ENCODE peak calls at places on chromosomes 6 and 20, in seven cellular contexts. One of them, this sample, is unnamed.

GRCh38 chr6:3301506-3301905 is 42.8 kb downstream of the PSMG4 start:
- DNase-seq in GM13976: no peak
- DNase-seq in AG08395: no peak
- DNase-seq in nephron progenitor cell: no peak
- DNase-seq in GM03348: no peak
- DNase-seq in endothelial cell: no peak
- DNase-seq in tibial nerve: no peak
- DNase-seq in this sample: no peak

GRCh38 chr6:116247285-116247684 is 6.6 kb downstream of the TSPYL4 start:
- DNase-seq in endothelial cell: no peak
- DNase-seq in nephron progenitor cell: no peak
- DNase-seq in GM03348: no peak
- DNase-seq in GM13976: no peak
- DNase-seq in AG08395: no peak
- DNase-seq in tibial nerve: no peak
- DNase-seq in this sample: no peak

GRCh38 chr6:36414481-36414880 is 27.0 kb upstream of the ETV7 start:
- DNase-seq in GM03348: peak; percentile 47
- DNase-seq in nephron progenitor cell: no peak
- DNase-seq in AG08395: peak; percentile 22
- DNase-seq in endothelial cell: no peak
- DNase-seq in GM13976: no peak
- DNase-seq in tibial nerve: no peak
- DNase-seq in this sample: no peak

GRCh38 chr20:62745279-62745958 is 36.8 kb downstream of the NTSR1 start:
- DNase-seq in GM13976: no peak
- DNase-seq in nephron progenitor cell: no peak
- DNase-seq in AG08395: no peak
- DNase-seq in GM03348: no peak
- DNase-seq in tibial nerve: no peak
- DNase-seq in endothelial cell: no peak
- DNase-seq in this sample: no peak

GRCh38 chr6:35495258-35496035 is 1.4 kb downstream of the TEAD3 start:
- DNase-seq in GM03348: no peak
- DNase-seq in GM13976: no peak
- DNase-seq in nephron progenitor cell: no peak
- DNase-seq in tibial nerve: no peak
- DNase-seq in endothelial cell: no peak
- DNase-seq in AG08395: no peak
- DNase-seq in this sample: no peak

GRCh38 chr20:1567392-1568165 is 10.1 kb upstream of the SIRPD start:
- DNase-seq in tibial nerve: no peak
- DNase-seq in GM13976: no peak
- DNase-seq in nephron progenitor cell: no peak
- DNase-seq in endothelial cell: no peak
- DNase-seq in AG08395: peak; percentile 69
- DNase-seq in GM03348: peak; percentile 50
- DNase-seq in this sample: no peak

GRCh38 chr20:24943731-24944130 is 5.3 kb upstream of the CST7 start:
- DNase-seq in endothelial cell: no peak
- DNase-seq in tibial nerve: no peak
- DNase-seq in GM13976: no peak
- DNase-seq in nephron progenitor cell: no peak
- DNase-seq in GM03348: no peak
- DNase-seq in AG08395: no peak
- DNase-seq in this sample: no peak

GRCh38 chr6:52517502-52518278 is 59.2 kb downstream of the TRAM2 start:
- DNase-seq in tibial nerve: peak; percentile 86
- DNase-seq in AG08395: peak; percentile 94
- DNase-seq in GM03348: peak; percentile 90
- DNase-seq in endothelial cell: peak; percentile 17
- DNase-seq in GM13976: peak; percentile 78
- DNase-seq in nephron progenitor cell: no peak
- DNase-seq in this sample: peak; percentile 89

GRCh38 chr6:21804941-21805610 is 211.5 kb downstream of the SOX4 start:
- DNase-seq in endothelial cell: no peak
- DNase-seq in nephron progenitor cell: no peak
- DNase-seq in AG08395: no peak
- DNase-seq in GM13976: no peak
- DNase-seq in tibial nerve: no peak
- DNase-seq in GM03348: no peak
- DNase-seq in this sample: no peak

GRCh38 chr20:39524371-39524911 is 562.3 kb downstream of the DHX35 start:
- DNase-seq in tibial nerve: no peak
- DNase-seq in GM03348: no peak
- DNase-seq in endothelial cell: no peak
- DNase-seq in nephron progenitor cell: no peak
- DNase-seq in AG08395: no peak
- DNase-seq in GM13976: no peak
- DNase-seq in this sample: no peak

GRCh38 chr6:46377209-46377608 is 114.0 kb downstream of the RCAN2 start:
- DNase-seq in tibial nerve: no peak
- DNase-seq in GM03348: no peak
- DNase-seq in GM13976: no peak
- DNase-seq in endothelial cell: no peak
- DNase-seq in AG08395: no peak
- DNase-seq in nephron progenitor cell: no peak
- DNase-seq in this sample: no peak

GRCh38 chr20:31569163-31570020 is 35.7 kb upstream of the ID1 start:
- DNase-seq in AG08395: peak; percentile 33
- DNase-seq in endothelial cell: peak; percentile 78
- DNase-seq in GM13976: peak; percentile 72
- DNase-seq in GM03348: peak; percentile 69
- DNase-seq in nephron progenitor cell: peak; percentile 76
- DNase-seq in tibial nerve: peak; percentile 71
- DNase-seq in this sample: peak; percentile 50

GRCh38 chr6:170164271-170164900 is 126.5 kb downstream of the DLL1 start:
- DNase-seq in nephron progenitor cell: no peak
- DNase-seq in tibial nerve: no peak
- DNase-seq in GM03348: no peak
- DNase-seq in AG08395: no peak
- DNase-seq in endothelial cell: no peak
- DNase-seq in GM13976: no peak
- DNase-seq in this sample: no peak

GRCh38 chr20:23091741-23092408 is 5.8 kb upstream of the CD93 start:
- DNase-seq in AG08395: no peak
- DNase-seq in tibial nerve: no peak
- DNase-seq in GM03348: no peak
- DNase-seq in nephron progenitor cell: no peak
- DNase-seq in GM13976: no peak
- DNase-seq in endothelial cell: no peak
- DNase-seq in this sample: no peak

GRCh38 chr6:132604635-132605150 is 15.2 kb upstream of the TAAR5 start:
- DNase-seq in GM03348: no peak
- DNase-seq in nephron progenitor cell: no peak
- DNase-seq in AG08395: no peak
- DNase-seq in GM13976: no peak
- DNase-seq in tibial nerve: no peak
- DNase-seq in endothelial cell: no peak
- DNase-seq in this sample: no peak

This sample was measured in AG08396.